ENCODE peak calls at places on chromosomes 13 and 19, in five cellular contexts. One of them, this sample, is unnamed. For H3K9me3, the result is how much of the 10 kb centered on the place peaks cover.

GRCh38 chr13:49374585-49375290 is 69.1 kb downstream of the CAB39L start:
- DNase-seq in H1: no peak
- DNase-seq in cardiac muscle cell: peak
- DNase-seq in right lobe of liver: no peak
- DNase-seq in body of pancreas: no peak
- DNase-seq in this sample: no peak

GRCh38 chr19:20333508-20333907 is 166.5 kb downstream of the ZNF486 start:
- DNase-seq in H1: no peak
- DNase-seq in cardiac muscle cell: no peak
- DNase-seq in body of pancreas: no peak
- DNase-seq in right lobe of liver: no peak
- DNase-seq in this sample: no peak

GRCh38 chr19:58556633-58557252 is 1.7 kb downstream of the UBE2M start:
- DNase-seq in right lobe of liver: no peak
- DNase-seq in cardiac muscle cell: no peak
- DNase-seq in body of pancreas: no peak
- DNase-seq in H1: no peak
- DNase-seq in this sample: no peak

GRCh38 chr19:28917661-28918060 is 295.3 kb downstream of the UQCRFS1 start:
- DNase-seq in cardiac muscle cell: no peak
- DNase-seq in body of pancreas: no peak
- DNase-seq in H1: no peak
- DNase-seq in right lobe of liver: no peak
- DNase-seq in this sample: no peak

GRCh38 chr13:68439821-68440220 is 1209.7 kb upstream of the PCDH9 start:
- DNase-seq in right lobe of liver: no peak
- DNase-seq in H1: no peak
- DNase-seq in body of pancreas: peak
- DNase-seq in cardiac muscle cell: no peak
- DNase-seq in this sample: no peak

GRCh38 chr19:45485301-45486077 is 11.4 kb downstream of the RTN2 start:
- DNase-seq in H1: peak
- DNase-seq in cardiac muscle cell: peak
- DNase-seq in right lobe of liver: peak
- DNase-seq in body of pancreas: peak
- DNase-seq in this sample: no peak

GRCh38 chr13:48231948-48232347 is 1.1 kb upstream of the ITM2B start:
- DNase-seq in body of pancreas: no peak
- DNase-seq in right lobe of liver: no peak
- DNase-seq in H1: no peak
- DNase-seq in cardiac muscle cell: no peak
- DNase-seq in this sample: no peak

GRCh38 chr19:5086725-5087439 is 118.0 kb downstream of the KDM4B start:
- DNase-seq in body of pancreas: peak
- DNase-seq in right lobe of liver: no peak
- DNase-seq in H1: peak
- DNase-seq in cardiac muscle cell: no peak
- DNase-seq in this sample: peak

GRCh38 chr13:94419304-94419943 is 60.1 kb downstream of the DCT start:
- DNase-seq in body of pancreas: no peak
- DNase-seq in right lobe of liver: no peak
- DNase-seq in cardiac muscle cell: peak
- DNase-seq in H1: no peak
- DNase-seq in this sample: no peak

GRCh38 chr13:99307648-99308339 is 595 bp upstream of the GPR183 start:
- DNase-seq in body of pancreas: peak
- DNase-seq in cardiac muscle cell: peak
- DNase-seq in H1: no peak
- DNase-seq in right lobe of liver: no peak
- DNase-seq in this sample: no peak

GRCh38 chr19:6292006-6292405 is 12.2 kb upstream of the MLLT1 start:
- DNase-seq in body of pancreas: no peak
- DNase-seq in right lobe of liver: no peak
- DNase-seq in H1: no peak
- DNase-seq in cardiac muscle cell: peak
- DNase-seq in this sample: no peak

GRCh38 chr19:47157455-47158321 is 27.1 kb downstream of the SAE1 start:
- DNase-seq in H1: peak
- DNase-seq in body of pancreas: peak
- DNase-seq in right lobe of liver: peak
- DNase-seq in cardiac muscle cell: peak
- DNase-seq in this sample: peak

GRCh38 chr19:28436320-28436719 is 776.6 kb downstream of the UQCRFS1 start:
- DNase-seq in right lobe of liver: no peak
- DNase-seq in cardiac muscle cell: no peak
- DNase-seq in body of pancreas: no peak
- DNase-seq in H1: no peak
- DNase-seq in this sample: no peak

GRCh38 chr19:58353717-58354477 is 605 bp upstream of the A1BG start:
- DNase-seq in right lobe of liver: peak
- DNase-seq in H1: no peak
- DNase-seq in cardiac muscle cell: no peak
- DNase-seq in body of pancreas: no peak
- DNase-seq in this sample: no peak

GRCh38 chr19:18865973-18866799 is 29.8 kb downstream of the CERS1 start:
- DNase-seq in cardiac muscle cell: peak
- DNase-seq in right lobe of liver: peak
- DNase-seq in body of pancreas: no peak
- DNase-seq in H1: peak
- DNase-seq in this sample: no peak

GRCh38 chr13:20714563-20715339 is 11.3 kb downstream of the IL17D start:
- DNase-seq in right lobe of liver: no peak
- DNase-seq in body of pancreas: no peak
- DNase-seq in cardiac muscle cell: peak
- DNase-seq in H1: no peak
- DNase-seq in this sample: no peak

GRCh38 chr13:113589251-113589960 is 4.9 kb downstream of the TFDP1 start:
- DNase-seq in right lobe of liver: no peak
- DNase-seq in H1: peak
- DNase-seq in body of pancreas: no peak
- DNase-seq in cardiac muscle cell: no peak
- DNase-seq in this sample: no peak

GRCh38 chr19:5103061-5103701 is 134.3 kb downstream of the KDM4B start:
- DNase-seq in H1: no peak
- DNase-seq in body of pancreas: peak
- DNase-seq in cardiac muscle cell: peak
- DNase-seq in right lobe of liver: peak
- DNase-seq in this sample: no peak

GRCh38 chr13:114020750-114021463 is 47.0 kb upstream of the C13orf46 start:
- DNase-seq in cardiac muscle cell: no peak
- DNase-seq in body of pancreas: no peak
- DNase-seq in H1: no peak
- DNase-seq in right lobe of liver: no peak
- DNase-seq in this sample: no peak

GRCh38 chr13:84446972-84447700 is 564.9 kb upstream of the SLITRK1 start:
- DNase-seq in cardiac muscle cell: peak
- DNase-seq in body of pancreas: no peak
- DNase-seq in H1: peak
- DNase-seq in right lobe of liver: no peak
- DNase-seq in this sample: no peak

GRCh38 chr19:39738809-39739208 is 980 bp upstream of the CLC start:
- DNase-seq in right lobe of liver: no peak
- DNase-seq in body of pancreas: no peak
- DNase-seq in cardiac muscle cell: no peak
- DNase-seq in H1: no peak
- DNase-seq in this sample: no peak

GRCh38 chr13:89568276-89568675 is 1779.2 kb upstream of the MIR17HG start:
- DNase-seq in right lobe of liver: no peak
- DNase-seq in body of pancreas: no peak
- DNase-seq in cardiac muscle cell: no peak
- DNase-seq in H1: no peak
- DNase-seq in this sample: no peak

GRCh38 chr13:58018865-58019264 is 387.3 kb downstream of the PCDH17 start:
- DNase-seq in right lobe of liver: no peak
- DNase-seq in H1: no peak
- DNase-seq in cardiac muscle cell: no peak
- DNase-seq in body of pancreas: no peak
- DNase-seq in this sample: no peak

GRCh38 chr13:73715114-73715909 is 418.9 kb downstream of the KLF12 start:
- DNase-seq in right lobe of liver: no peak
- DNase-seq in body of pancreas: no peak
- DNase-seq in H1: no peak
- DNase-seq in cardiac muscle cell: no peak
- DNase-seq in this sample: no peak

GRCh38 chr19:1825909-1826556 is 14.0 kb upstream of the ATP8B3 start:
- DNase-seq in body of pancreas: peak
- DNase-seq in cardiac muscle cell: peak
- DNase-seq in right lobe of liver: peak
- DNase-seq in H1: peak
- DNase-seq in this sample: peak

GRCh38 chr13:44368062-44368591 is 5.5 kb upstream of the SERP2 start:
- DNase-seq in cardiac muscle cell: peak
- DNase-seq in H1: no peak
- DNase-seq in body of pancreas: no peak
- DNase-seq in right lobe of liver: no peak
- DNase-seq in this sample: no peak

GRCh38 chr19:45079063-45079910 is at the start of gene GEMIN7:
- DNase-seq in H1: peak
- DNase-seq in body of pancreas: peak
- DNase-seq in right lobe of liver: peak
- DNase-seq in cardiac muscle cell: peak
- DNase-seq in this sample: no peak

GRCh38 chr19:31096930-31097329 is 252.3 kb downstream of the TSHZ3 start:
- DNase-seq in body of pancreas: no peak
- DNase-seq in cardiac muscle cell: peak
- DNase-seq in H1: no peak
- DNase-seq in right lobe of liver: no peak
- DNase-seq in this sample: no peak

GRCh38 chr19:31092189-31092753 is 257.0 kb downstream of the TSHZ3 start:
- DNase-seq in right lobe of liver: no peak
- DNase-seq in body of pancreas: no peak
- DNase-seq in cardiac muscle cell: no peak
- DNase-seq in H1: no peak
- DNase-seq in this sample: no peak

GRCh38 chr19:31099470-31100190 is 249.6 kb downstream of the TSHZ3 start:
- DNase-seq in cardiac muscle cell: peak
- DNase-seq in body of pancreas: no peak
- DNase-seq in right lobe of liver: no peak
- DNase-seq in H1: no peak
- DNase-seq in this sample: no peak

GRCh38 chr19:31096047-31096446 is 253.2 kb downstream of the TSHZ3 start:
- DNase-seq in H1: peak
- DNase-seq in body of pancreas: no peak
- DNase-seq in right lobe of liver: no peak
- DNase-seq in cardiac muscle cell: no peak
- DNase-seq in this sample: no peak

DNA sequence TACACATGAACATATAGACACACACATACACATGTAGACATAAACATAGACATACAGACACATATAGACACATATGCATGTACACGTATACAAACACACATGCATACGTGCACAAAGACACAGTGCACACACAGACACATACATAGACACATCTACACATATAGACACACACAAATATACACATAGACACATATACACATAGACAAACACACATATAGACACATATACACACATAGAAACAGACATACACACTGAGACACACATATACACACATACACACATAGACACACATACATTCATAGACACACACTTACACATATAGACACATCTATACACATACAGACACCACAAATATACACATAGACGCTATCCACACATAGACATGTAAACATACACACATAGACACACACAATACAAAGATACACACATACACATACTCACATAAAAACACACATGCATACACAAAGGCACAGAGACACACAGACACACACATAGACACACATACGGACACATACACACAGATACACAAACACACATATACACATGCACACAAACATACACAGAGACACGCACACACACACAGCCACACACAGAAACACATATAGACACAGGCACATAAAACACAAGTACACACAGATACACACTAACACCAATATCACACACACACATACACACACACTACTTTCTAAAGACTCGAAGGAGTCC is 254.0 kb downstream of the TSHZ3 start:
- DNase-seq in right lobe of liver: no peak
- DNase-seq in H1: no peak
- DNase-seq in cardiac muscle cell: no peak
- DNase-seq in body of pancreas: no peak
- DNase-seq in this sample: no peak
- H3K9me3 ChIP-seq in right lobe of liver: under half
- H3K9me3 ChIP-seq in H1: under half
- H3K9me3 ChIP-seq in cardiac muscle cell: under half
- H3K9me3 ChIP-seq in body of pancreas: under half
- H3K9me3 ChIP-seq in this sample: under half

DNA sequence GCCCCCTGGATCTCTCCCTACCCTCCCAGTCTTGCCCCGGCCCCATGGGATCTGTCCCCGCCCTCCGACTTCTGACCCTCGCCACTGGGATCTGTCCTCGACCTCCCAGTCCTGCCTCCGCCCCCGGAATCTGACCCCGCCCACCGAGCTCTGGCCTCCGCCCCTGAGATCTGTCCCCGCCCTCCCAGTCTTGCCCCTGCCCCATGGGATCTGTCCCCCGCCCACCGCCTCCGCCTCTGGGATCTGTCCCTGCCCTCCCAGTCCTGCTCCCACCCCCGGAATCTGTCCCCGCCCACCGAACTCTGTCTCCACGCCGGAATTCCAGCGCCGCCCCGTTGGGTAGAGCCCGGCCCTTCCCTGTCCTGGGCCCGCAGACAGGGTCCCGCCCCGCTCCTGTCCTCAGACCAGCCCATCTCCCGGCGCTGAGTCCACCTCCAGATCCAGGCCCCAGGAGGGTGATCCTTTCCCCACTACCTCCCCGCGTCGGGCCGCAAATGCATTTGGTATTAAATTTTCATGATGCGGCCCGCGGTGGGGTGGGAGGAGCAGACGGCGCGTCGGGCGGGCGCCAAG is 1.6 kb upstream of the SLC17A7 start:
- DNase-seq in H1: peak
- DNase-seq in cardiac muscle cell: peak
- DNase-seq in right lobe of liver: peak
- DNase-seq in body of pancreas: peak
- DNase-seq in this sample: peak
- H3K4me3 ChIP-seq in H1: peak
- H3K4me3 ChIP-seq in cardiac muscle cell: peak
- H3K4me3 ChIP-seq in right lobe of liver: peak
- H3K4me3 ChIP-seq in body of pancreas: peak
- H3K4me3 ChIP-seq in this sample: peak

DNA sequence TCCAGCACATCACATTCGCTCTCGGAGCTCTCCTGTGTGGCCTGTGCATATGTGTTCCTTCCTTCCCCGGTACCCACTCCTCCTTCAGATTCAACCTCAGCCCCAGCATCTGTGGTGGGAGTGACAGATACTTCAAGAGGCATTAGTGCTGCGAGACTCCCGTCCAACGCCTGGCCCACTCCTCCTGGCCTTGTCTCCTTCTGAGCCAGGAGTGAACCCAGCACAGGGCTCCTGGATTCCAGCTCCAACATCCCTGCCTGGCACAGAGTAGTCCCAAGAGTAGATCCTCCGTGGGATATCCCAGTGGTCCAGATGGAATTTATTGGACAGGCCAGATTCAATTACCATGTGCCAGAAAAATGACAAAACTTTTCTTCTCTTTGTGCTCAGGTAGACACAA is 55.9 kb downstream of the SACS start:
- DNase-seq in body of pancreas: no peak
- DNase-seq in right lobe of liver: no peak
- DNase-seq in H1: no peak
- DNase-seq in cardiac muscle cell: no peak
- DNase-seq in this sample: no peak
- H3K27ac ChIP-seq in body of pancreas: no peak
- H3K27ac ChIP-seq in right lobe of liver: no peak
- H3K27ac ChIP-seq in H1: no peak
- H3K27ac ChIP-seq in cardiac muscle cell: no peak
- H3K27ac ChIP-seq in this sample: no peak

GRCh38 chr19:43997631-43998290 is 5.0 kb upstream of the ZNF230 start:
- DNase-seq in H1: no peak
- DNase-seq in body of pancreas: no peak
- DNase-seq in right lobe of liver: no peak
- DNase-seq in cardiac muscle cell: peak
- DNase-seq in this sample: no peak
- H3K9me3 ChIP-seq in H1: under half
- H3K9me3 ChIP-seq in body of pancreas: under half
- H3K9me3 ChIP-seq in right lobe of liver: under half
- H3K9me3 ChIP-seq in cardiac muscle cell: under half
- H3K9me3 ChIP-seq in this sample: under half

This sample was measured in iPS DF 6.9.